ENCODE peak calls at places on chromosomes 6 and 20, in five cellular contexts. S is colonic mucosa; C is neuronal stem cell; H is CD8-positive, alpha-beta T cell; F is cardiac muscle cell. K is an unnamed sample. For H3K9me3, the result is how much of the 10 kb centered on the place peaks cover.

GRCh38 chr6:32176476-32177181 is 745 bp upstream of the AGPAT1 start:
- DNase-seq in S (peak), C (no peak), H (no peak), F (peak), K (no peak)

GRCh38 chr20:2042400-2042799 is 48.5 kb upstream of the PDYN start:
- DNase-seq in S (no peak), C (no peak), H (no peak), F (peak), K (no peak)

GRCh38 chr6:155224031-155224451 is 39.8 kb upstream of the CLDN20 start:
- DNase-seq in S (no peak), C (no peak), H (peak), F (peak), K (no peak)

GRCh38 chr20:25462166-25462565 is 54.7 kb downstream of the GINS1 start:
- DNase-seq in S (no peak), C (no peak), H (no peak), F (no peak), K (no peak)

GRCh38 chr6:135212935-135213334 is 31.8 kb downstream of the MYB start:
- DNase-seq in S (no peak), C (no peak), H (no peak), F (no peak), K (no peak)

GRCh38 chr6:14828146-14828705 is 417.6 kb upstream of the JARID2 start:
- DNase-seq in S (no peak), C (no peak), H (no peak), F (no peak), K (no peak)

GRCh38 chr6:43181942-43182860 is at the start of gene CUL9:
- DNase-seq in S (peak), C (peak), H (peak), F (peak), K (no peak)

GRCh38 chr6:35230950-35231349 is 17.2 kb downstream of the SCUBE3 start:
- DNase-seq in S (peak), C (no peak), H (no peak), F (peak), K (no peak)

GRCh38 chr6:17965397-17965796 is 22.0 kb downstream of the KIF13A start:
- DNase-seq in S (no peak), C (no peak), H (no peak), F (no peak), K (no peak)

GRCh38 chr20:59643616-59644061 is 39.3 kb downstream of the PHACTR3 start:
- DNase-seq in S (peak), C (no peak), H (no peak), F (no peak), K (no peak)

GRCh38 chr20:59645316-59645715 is 41.0 kb downstream of the PHACTR3 start:
- DNase-seq in S (peak), C (no peak), H (no peak), F (no peak), K (no peak)

GRCh38 chr20:59644371-59644939 is 40.1 kb downstream of the PHACTR3 start:
- DNase-seq in S (peak), C (no peak), H (no peak), F (no peak), K (no peak)

GRCh38 chr20:59636791-59637370 is 32.5 kb downstream of the PHACTR3 start:
- DNase-seq in S (no peak), C (no peak), H (no peak), F (no peak), K (no peak)

DNA sequence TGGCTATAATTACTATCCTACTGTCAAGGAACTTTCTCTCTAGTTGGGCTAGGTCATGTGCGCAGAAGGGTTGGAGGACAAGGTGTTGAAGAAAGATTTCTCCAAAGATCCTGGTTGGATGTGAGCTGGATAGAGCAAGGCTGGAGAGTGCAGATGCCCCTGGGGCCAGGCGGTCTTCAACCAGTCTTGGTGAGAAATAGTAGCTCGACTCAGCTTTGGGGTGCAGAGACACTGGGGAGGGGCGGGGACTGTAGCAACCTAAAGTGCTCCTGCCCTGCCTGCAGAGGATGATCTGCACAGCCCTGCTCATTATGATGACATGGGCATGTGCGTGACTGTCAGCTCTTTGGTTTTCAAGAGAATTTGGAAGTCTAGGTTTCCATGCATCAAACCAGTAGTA is 35.9 kb downstream of the PHACTR3 start:
- DNase-seq in S (peak), C (no peak), H (no peak), F (no peak), K (no peak)
- H3K9me3 ChIP-seq in S (under half), C (under half), H (under half), F (under half), K (under half)

DNA sequence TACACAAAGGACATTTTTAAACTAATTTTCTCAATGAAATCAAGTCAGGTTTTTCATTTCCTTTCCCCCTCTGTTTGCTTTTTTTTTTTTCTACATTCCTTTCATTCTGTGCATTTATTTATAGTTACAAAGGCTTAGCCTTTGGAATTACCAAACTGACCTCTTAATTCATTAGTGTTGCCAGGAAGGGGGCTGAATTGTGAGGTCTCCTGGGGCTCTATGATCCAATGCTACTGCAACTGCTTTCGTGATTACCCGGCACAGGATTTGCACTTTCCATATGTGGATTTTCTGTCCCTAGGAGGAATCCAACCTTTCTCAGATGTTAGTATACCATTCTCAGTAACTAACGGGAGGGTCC is 35.3 kb downstream of the NEDD9 start:
- DNase-seq in S (no peak), C (peak), H (no peak), F (peak), K (no peak)
- H3K9me3 ChIP-seq in S (under half), C (under half), H (under half), F (under half), K (under half)

DNA sequence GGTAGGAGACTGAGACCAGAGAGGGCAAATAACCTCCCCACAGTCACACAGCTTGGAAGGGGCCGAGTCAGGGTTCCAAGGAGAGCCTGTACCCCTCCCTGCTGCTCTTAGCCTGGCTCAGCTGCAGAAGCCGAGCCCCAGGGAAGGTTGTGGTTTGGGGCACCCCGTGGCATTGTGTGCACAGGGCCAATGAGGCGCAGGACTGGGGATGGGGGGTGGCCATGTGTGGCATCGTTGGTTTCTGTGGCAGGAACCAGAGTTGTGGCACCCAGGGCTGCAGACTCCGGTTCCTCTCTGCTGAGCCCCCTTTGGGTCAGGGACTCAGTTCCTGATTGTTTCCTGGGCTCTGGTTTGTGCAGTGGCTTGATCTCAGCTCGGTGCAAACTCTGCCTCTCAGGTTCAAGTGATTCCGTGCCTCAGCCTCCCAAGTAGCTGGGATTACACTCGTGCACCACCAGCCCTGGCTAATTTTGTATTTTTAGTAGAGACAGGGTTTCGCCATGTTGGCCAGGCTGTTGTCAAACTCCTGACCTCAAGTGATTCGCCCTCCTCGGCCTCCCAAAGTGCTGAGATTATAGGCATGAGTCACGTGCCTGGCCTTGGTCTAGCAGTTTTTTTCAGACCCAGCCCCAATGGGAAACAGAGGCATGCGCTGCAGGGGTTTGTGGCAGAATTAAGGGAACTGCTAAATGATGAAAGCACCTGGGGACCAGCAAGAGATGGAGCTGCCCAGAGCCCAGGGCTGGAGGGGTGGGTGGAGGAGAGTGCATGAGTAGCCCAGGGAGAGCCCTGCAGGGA is 221.0 kb upstream of the SULF2 start:
- DNase-seq in S (no peak), C (no peak), H (no peak), F (peak), K (no peak)
- H3K9me3 ChIP-seq in S (under half), C (under half), H (under half), F (under half), K (under half)

GRCh38 chr6:71364910-71365542 is 76.4 kb downstream of the OGFRL1 start:
- DNase-seq in S (no peak), C (no peak), H (no peak), F (no peak), K (no peak)

GRCh38 chr6:71368284-71368683 is 79.7 kb downstream of the OGFRL1 start:
- DNase-seq in S (no peak), C (no peak), H (no peak), F (no peak), K (no peak)

GRCh38 chr6:71367763-71368162 is 79.2 kb downstream of the OGFRL1 start:
- DNase-seq in S (no peak), C (no peak), H (no peak), F (no peak), K (no peak)
- H3K9me3 ChIP-seq in S (under half), C (under half), H (under half), F (under half), K (under half)

DNA sequence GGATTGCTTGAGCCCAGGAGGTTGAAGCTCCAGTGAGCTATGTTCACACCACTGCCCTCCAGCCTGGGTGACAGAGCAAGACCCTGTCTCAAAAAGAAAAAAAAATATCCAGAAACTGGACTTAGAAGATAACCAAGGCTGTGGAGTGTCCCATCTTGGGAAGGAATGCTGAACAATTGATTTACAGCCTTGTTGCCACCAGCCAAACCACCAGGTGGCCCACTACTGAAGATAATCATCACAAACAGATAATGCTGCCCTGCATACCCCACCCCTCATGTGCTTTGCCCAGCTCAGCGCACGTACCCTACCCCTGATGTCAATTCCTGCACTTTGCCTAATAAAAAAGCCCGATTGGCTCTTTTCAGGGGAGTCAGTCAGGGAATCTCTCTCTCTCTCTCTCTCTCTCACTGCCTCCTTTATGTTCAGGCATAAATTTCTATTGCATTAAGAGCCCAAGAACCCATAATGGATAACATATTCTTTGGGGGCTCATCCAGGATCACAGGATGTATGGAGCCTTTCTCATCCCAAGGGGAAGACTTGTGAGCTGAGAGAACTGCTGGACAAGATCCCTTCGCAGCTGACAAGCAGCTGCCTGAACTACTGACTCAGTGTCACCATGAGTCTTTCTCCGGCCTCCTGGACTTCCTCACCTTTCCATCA is 166.4 kb downstream of the CD24 start:
- DNase-seq in S (no peak), C (no peak), H (no peak), F (no peak), K (no peak)
- H3K9me3 ChIP-seq in S (under half), C (under half), H (under half), F (under half), K (under half)

DNA sequence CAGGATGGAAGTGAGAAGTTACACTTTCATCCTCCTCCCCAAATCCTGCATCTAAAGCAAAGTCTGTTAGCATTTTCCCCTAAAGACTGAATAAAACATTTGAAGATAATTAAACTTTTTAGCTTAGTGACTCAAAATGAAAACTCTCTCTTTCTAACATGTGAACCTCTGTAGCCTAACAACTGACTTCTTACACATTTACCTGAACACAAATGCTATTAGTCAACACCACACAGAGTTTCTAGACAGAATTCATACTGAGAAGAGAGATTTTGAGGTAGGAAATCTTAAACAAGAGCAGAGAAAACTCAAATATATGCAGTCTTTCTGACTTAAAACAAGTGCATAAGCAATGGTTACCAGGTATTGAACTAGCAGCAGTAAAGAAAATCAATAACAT is 149.9 kb upstream of the SMLR1 start:
- DNase-seq in S (no peak), C (no peak), H (no peak), F (no peak), K (no peak)
- H3K9me3 ChIP-seq in S (under half), C (under half), H (under half), F (under half), K (under half)

DNA sequence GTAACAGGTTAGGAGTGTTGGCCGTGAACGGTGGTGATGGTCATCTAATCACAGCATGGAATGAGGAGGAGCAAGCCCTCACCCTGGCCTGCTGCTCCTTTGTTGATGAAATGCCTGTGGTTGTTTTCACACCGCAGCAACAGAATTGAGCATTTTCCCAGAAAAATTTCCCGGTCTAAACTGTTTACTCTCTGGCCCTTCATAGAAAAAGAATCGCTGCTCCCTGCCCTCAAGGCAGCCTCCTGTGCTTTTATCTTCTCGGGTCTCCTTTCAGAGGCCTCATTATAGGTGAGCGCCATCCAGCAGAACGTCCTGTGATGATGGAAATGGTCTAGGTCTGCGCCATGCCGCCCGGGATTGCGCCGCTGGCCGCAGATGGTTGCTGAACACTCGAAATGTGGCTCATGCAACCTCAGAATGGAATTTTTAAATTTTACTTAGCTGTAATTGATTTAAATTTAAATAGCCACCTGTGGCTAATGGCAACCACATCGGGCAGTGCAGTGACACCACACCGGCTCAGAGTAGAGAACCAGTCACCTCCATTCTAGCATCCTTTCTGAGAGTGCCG is 30.2 kb downstream of the PHACTR3 start:
- DNase-seq in S (peak), C (no peak), H (no peak), F (no peak), K (no peak)
- H3K9me3 ChIP-seq in S (under half), C (under half), H (under half), F (under half), K (under half)

GRCh38 chr6:121633309-121633708 is 197.9 kb downstream of the GJA1 start:
- DNase-seq in S (no peak), C (no peak), H (no peak), F (no peak), K (no peak)

GRCh38 chr6:121627761-121628160 is 192.3 kb downstream of the GJA1 start:
- DNase-seq in S (no peak), C (no peak), H (no peak), F (no peak), K (no peak)

GRCh38 chr6:121635355-121635754 is 199.9 kb downstream of the GJA1 start:
- DNase-seq in S (no peak), C (no peak), H (no peak), F (no peak), K (no peak)

GRCh38 chr6:121630716-121631115 is 195.3 kb downstream of the GJA1 start:
- DNase-seq in S (no peak), C (no peak), H (no peak), F (no peak), K (no peak)
- H3K9me3 ChIP-seq in S (under half), C (under half), H (under half), F (under half), K (under half)

K was measured in SK-N-MC.